ENCODE peak calls at places on chromosomes 3 and 15, in seven cellular contexts. O is RWPE1; C is CD8-positive, alpha-beta T cell; Y is B cell; V is ecto neural progenitor cell; U is mesothelial cell of epicardium; B is A549. W is an unnamed sample.

GRCh38 chr15:20340331-20340811 is 201.2 kb downstream of the GOLGA6L6 start:
- DNase-seq in O (no peak), C (no peak), Y (no peak), V (peak; percentile 88), U (peak; percentile 84), B (no peak), W (no peak)

GRCh38 chr15:72358532-72359180 is 17.2 kb downstream of the HEXA start:
- DNase-seq in O (peak; percentile 53), C (no peak), Y (no peak), V (no peak), U (no peak), B (no peak), W (no peak)

GRCh38 chr3:72756900-72757299 is 91.3 kb downstream of the SHQ1 start:
- DNase-seq in O (no peak), C (peak; percentile 28), Y (peak; percentile 79), V (no peak), U (no peak), B (no peak), W (no peak)

GRCh38 chr3:18771931-18772330 is 346.8 kb upstream of the SATB1 start:
- DNase-seq in O (no peak), C (no peak), Y (no peak), V (no peak), U (no peak), B (no peak), W (no peak)

GRCh38 chr15:94400521-94401290 is 169.3 kb downstream of the MCTP2 start:
- DNase-seq in O (no peak), C (no peak), Y (no peak), V (no peak), U (no peak), B (no peak), W (no peak)

GRCh38 chr3:161415506-161416231 is 44.4 kb upstream of the SPTSSB start:
- DNase-seq in O (peak; percentile 48), C (no peak), Y (no peak), V (no peak), U (no peak), B (no peak), W (no peak)

GRCh38 chr3:41148446-41148845 is 50.9 kb upstream of the CTNNB1 start:
- DNase-seq in O (no peak), C (no peak), Y (no peak), V (no peak), U (no peak), B (no peak), W (no peak)

GRCh38 chr3:125683067-125683844 is 88.0 kb upstream of the OSBPL11 start:
- DNase-seq in O (no peak), C (no peak), Y (no peak), V (no peak), U (no peak), B (no peak), W (peak; percentile 22)

GRCh38 chr3:146503459-146504202 is 34.3 kb upstream of the PLSCR2 start:
- DNase-seq in O (peak; percentile 55), C (no peak), Y (no peak), V (no peak), U (no peak), B (peak; percentile 23), W (peak; percentile 72)

GRCh38 chr3:191068946-191069813 is 129.9 kb upstream of the OSTN start:
- DNase-seq in O (no peak), C (no peak), Y (no peak), V (no peak), U (no peak), B (no peak), W (no peak)

GRCh38 chr3:127964053-127964452 is 49.0 kb downstream of the KBTBD12 start:
- DNase-seq in O (no peak), C (no peak), Y (no peak), V (no peak), U (no peak), B (no peak), W (no peak)

GRCh38 chr15:22831473-22831872 is 7.0 kb upstream of the NIPA2 start:
- DNase-seq in O (no peak), C (no peak), Y (no peak), V (no peak), U (no peak), B (no peak), W (no peak)